ENCODE peak calls at places on chromosomes 3 and 15, in four cellular contexts. U is mucosa of descending colon, S is tibial artery, Q is HFF-Myc. L is an unnamed sample.

GRCh38 chr3:122559906-122560305 is 4.2 kb downstream of the PARP9 start:
- DNase-seq in U (no peak), S (no peak), Q (no peak), L (no peak)

GRCh38 chr3:145490088-145491055 is 670.6 kb downstream of the PLOD2 start:
- DNase-seq in U (no peak), S (no peak), Q (no peak), L (no peak)

GRCh38 chr3:10528046-10528445 is 22.7 kb upstream of the ATP2B2 start:
- DNase-seq in U (no peak), S (no peak), Q (no peak), L (no peak)

GRCh38 chr3:195757827-195758226 is 37.0 kb downstream of the MUC20 start:
- DNase-seq in U (no peak), S (peak), Q (no peak), L (no peak)

GRCh38 chr15:88785217-88785616 is 18.0 kb upstream of the ACAN start:
- DNase-seq in U (no peak), S (no peak), Q (no peak), L (no peak)

GRCh38 chr3:192133271-192133670 is 594.1 kb downstream of the FGF12 start:
- DNase-seq in U (no peak), S (no peak), Q (no peak), L (peak)

GRCh38 chr15:56934269-56934668 is 15.8 kb downstream of the TCF12 start:
- DNase-seq in U (no peak), S (no peak), Q (no peak), L (peak)

GRCh38 chr3:78398401-78398800 is 1358.5 kb downstream of the ROBO2 start:
- DNase-seq in U (no peak), S (no peak), Q (no peak), L (no peak)

GRCh38 chr15:94174399-94174802 is 57.0 kb upstream of the MCTP2 start:
- DNase-seq in U (no peak), S (no peak), Q (no peak), L (peak)

GRCh38 chr3:138197058-138197457 is 10.0 kb downstream of the ARMC8 start:
- DNase-seq in U (peak), S (no peak), Q (no peak), L (peak)

GRCh38 chr3:171168086-171168485 is 141.6 kb upstream of the SLC2A2 start:
- DNase-seq in U (no peak), S (no peak), Q (no peak), L (peak)

GRCh38 chr3:168030488-168031054 is 65.2 kb downstream of the GOLIM4 start:
- DNase-seq in U (no peak), S (no peak), Q (no peak), L (peak)

GRCh38 chr15:32028921-32029320 is 1.4 kb upstream of the CHRNA7 start:
- DNase-seq in U (no peak), S (no peak), Q (no peak), L (no peak)

GRCh38 chr15:32029862-32030781 is at the start of gene CHRNA7:
- DNase-seq in U (peak), S (no peak), Q (no peak), L (peak)

GRCh38 chr15:32029409-32029861 is 880 bp upstream of the CHRNA7 start:
- DNase-seq in U (peak), S (no peak), Q (no peak), L (no peak)

GRCh38 chr15:32033186-32033890 is 3.0 kb downstream of the CHRNA7 start:
- DNase-seq in U (peak), S (no peak), Q (no peak), L (no peak)

GRCh38 chr15:32030795-32031194 is 480 bp downstream of the CHRNA7 start:
- DNase-seq in U (peak), S (no peak), Q (no peak), L (no peak)
- TF ChIP-seq CTCF in U (no peak), S (no peak), Q (no peak), L (no peak)

GRCh38 chr15:67836955-67837354 is 2.9 kb downstream of the RNU6-1 start:
- DNase-seq in U (no peak), S (peak), Q (no peak), L (no peak)

GRCh38 chr15:67836477-67836876 is 3.4 kb downstream of the RNU6-1 start:
- DNase-seq in U (peak), S (peak), Q (no peak), L (peak)

GRCh38 chr15:67834593-67835348 is 5.1 kb downstream of the RNU6-1 start:
- DNase-seq in U (no peak), S (peak), Q (no peak), L (no peak)

GRCh38 chr15:67835349-67836133 is 4.3 kb downstream of the RNU6-1 start:
- DNase-seq in U (peak), S (peak), Q (no peak), L (no peak)

DNA sequence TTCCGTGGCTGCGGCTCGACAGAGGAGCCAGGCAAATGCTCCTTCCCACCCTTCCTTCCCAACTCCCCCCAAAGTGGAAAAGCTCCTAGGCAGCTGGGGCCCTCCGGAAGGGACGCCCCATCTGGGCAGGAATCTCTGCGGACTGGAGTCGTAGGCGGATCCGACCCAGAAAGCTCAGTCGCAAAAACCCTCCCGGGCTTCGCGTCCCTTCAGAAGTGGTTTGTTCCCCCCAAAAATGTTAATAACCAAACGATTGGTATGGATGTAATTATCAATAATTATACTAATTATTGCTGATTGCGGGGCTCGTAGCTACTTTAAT is 3.8 kb downstream of the RNU6-1 start:
- DNase-seq in U (no peak), S (no peak), Q (no peak), L (no peak)
- H3K4me3 ChIP-seq in U (no peak), S (peak), Q (peak), L (peak)

DNA sequence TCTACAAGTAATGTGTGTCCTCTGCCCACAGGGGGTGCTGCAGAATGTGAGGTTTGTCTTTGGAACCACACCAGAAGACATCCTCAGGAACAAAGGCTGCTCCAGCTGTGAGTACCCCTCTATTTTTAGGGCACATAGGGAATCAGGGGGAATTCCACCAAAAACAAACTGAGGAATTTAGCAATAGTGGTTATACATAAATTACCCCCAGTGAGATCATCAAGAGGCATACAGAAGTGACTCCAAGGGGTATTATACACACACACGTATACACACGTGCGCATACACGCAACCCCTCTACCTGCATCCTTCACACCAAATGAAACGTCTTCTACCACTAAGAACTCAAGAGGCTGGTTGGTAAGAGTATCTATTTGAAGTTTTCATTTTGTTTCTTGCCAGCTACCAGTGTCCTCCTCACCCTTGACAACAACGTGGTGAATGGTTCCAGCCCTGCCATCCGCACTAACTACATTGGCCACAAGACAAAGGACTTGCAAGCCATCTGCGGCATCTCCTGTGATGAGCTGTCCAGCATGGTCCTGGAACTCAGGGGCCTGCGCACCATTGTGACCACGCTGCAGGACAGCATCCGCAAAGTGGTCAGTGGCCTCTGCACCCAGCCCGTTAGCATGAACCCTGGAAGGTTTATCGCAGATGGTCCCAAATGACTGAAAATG is 2.8 kb downstream of the THBS1 start:
- DNase-seq in U (peak), S (no peak), Q (peak), L (peak)
- TF ChIP-seq CTCF in U (peak), S (peak), Q (peak), L (peak)

DNA sequence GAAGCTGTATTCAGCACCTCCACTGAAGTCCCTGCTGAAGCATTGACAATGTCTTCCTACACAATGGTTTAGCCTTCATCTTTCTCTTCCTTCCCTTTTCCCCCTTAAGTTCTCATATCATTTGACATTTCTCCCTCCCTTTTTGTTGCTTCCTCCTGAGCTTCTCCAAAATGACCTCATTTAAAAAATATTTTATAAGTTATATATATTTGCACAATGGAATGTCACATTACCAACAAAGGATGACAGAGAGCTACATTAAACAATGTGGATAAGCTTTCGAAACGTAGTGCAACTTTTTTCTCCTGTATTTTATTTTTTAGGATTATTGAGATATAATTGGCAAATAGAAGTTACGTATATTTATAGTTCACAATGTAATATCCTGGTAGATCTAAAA is 13.2 kb upstream of the DLG1 start:
- DNase-seq in U (no peak), S (no peak), Q (no peak), L (no peak)
- H3K4me3 ChIP-seq in U (no peak), S (no peak), Q (no peak), L (no peak)

DNA sequence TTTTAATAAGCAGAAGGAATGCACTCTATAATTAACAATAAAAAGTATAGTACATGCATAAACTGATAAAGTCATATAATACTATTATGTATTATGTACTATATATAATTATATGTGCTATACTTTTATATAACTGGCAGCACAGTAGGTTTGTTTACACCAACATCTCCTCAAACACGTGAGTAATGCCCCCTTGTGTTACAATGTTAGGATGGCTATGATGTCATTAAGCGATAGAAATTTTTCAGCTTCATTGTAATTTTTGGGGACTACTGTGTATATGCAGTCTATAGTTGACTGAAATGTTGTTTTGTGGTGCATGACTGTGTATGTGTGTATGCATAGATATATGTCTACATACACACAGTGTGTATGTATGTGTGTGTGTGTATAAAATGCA is 100.6 kb downstream of the SLMAP start:
- DNase-seq in U (no peak), S (no peak), Q (no peak), L (peak)
- TF ChIP-seq CTCF in U (no peak), S (no peak), Q (peak), L (peak)

L was measured in fibroblast of mammary gland.